ENCODE peak calls at places on chromosomes 5 and 9, in four cellular contexts. C is HepG2, S is K562, Q is SK-N-SH. I is an unnamed sample.

GRCh38 chr5:13708906-13709305 is 235.6 kb downstream of the DNAH5 start:
- DNase-seq in C (no peak), S (no peak), Q (no peak), I (no peak)

GRCh38 chr5:118354806-118355205 is 633.5 kb downstream of the DTWD2 start:
- DNase-seq in C (no peak), S (no peak), Q (no peak), I (no peak)

GRCh38 chr5:165161204-165161603 is 1655.8 kb downstream of the MAT2B start:
- DNase-seq in Q (no peak), S (no peak), C (no peak), I (peak)

GRCh38 chr9:134502261-134503211 is 139.1 kb upstream of the COL5A1 start:
- DNase-seq in Q (peak), S (peak), C (peak), I (no peak)

GRCh38 chr5:108636135-108636888 is 111.4 kb upstream of the FER start:
- DNase-seq in C (no peak), S (no peak), Q (no peak), I (no peak)

GRCh38 chr5:123156577-123157296 is 67.7 kb downstream of the PRDM6 start:
- DNase-seq in C (no peak), S (no peak), Q (no peak), I (no peak)

GRCh38 chr5:111689576-111689975 is 67.4 kb downstream of the NREP start:
- DNase-seq in Q (no peak), C (no peak), S (no peak), I (no peak)

GRCh38 chr5:143469125-143469524 is 65.6 kb upstream of the NR3C1 start:
- DNase-seq in S (peak), C (no peak), Q (no peak), I (no peak)

GRCh38 chr5:29079771-29080170 is 2041.4 kb upstream of the CDH9 start:
- DNase-seq in S (peak), C (no peak), Q (peak), I (peak)

GRCh38 chr5:61587120-61587519 is 255.1 kb downstream of the ZSWIM6 start:
- DNase-seq in C (no peak), Q (no peak), S (no peak), I (no peak)

GRCh38 chr9:15287309-15287708 is 19.7 kb downstream of the TTC39B start:
- DNase-seq in Q (no peak), S (no peak), C (no peak), I (no peak)

GRCh38 chr9:130198501-130199179 is 26.4 kb downstream of the NCS1 start:
- DNase-seq in S (no peak), C (no peak), Q (no peak), I (no peak)

GRCh38 chr5:62786099-62786498 is 207.5 kb downstream of the LRRC70 start:
- DNase-seq in S (no peak), Q (no peak), C (no peak), I (no peak)

DNA sequence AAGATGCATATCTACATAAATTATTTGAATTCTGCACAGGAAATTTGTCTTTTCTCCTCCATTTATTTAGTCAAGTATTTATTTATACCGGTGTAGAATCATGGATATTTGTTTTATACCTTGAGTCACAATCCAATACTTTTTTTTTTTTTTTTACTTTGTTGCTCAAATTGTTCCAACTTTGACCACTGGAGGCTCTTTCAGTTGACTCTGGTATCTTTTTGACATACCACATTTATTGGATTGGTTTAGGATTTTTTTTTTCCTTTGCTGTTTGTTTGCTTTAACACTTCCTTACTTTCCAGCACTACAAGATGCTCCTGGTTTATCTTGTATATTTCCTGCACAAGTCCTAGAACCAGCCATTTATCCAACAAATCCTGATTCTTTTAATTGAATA is 543.1 kb upstream of the RIOK2 start:
- DNase-seq in S (no peak), Q (no peak), C (no peak), I (no peak)
- TF ChIP-seq CTCF in S (no peak), Q (peak), C (no peak), I (no peak)

GRCh38 chr5:151651997-151652645 is 34.6 kb downstream of the SPARC start:
- DNase-seq in C (peak), S (peak), Q (peak), I (peak)
- TF ChIP-seq FOXJ3 in C (no peak), S (no peak), Q (no peak), I (no peak)

GRCh38 chr5:33299621-33300208 is 141.1 kb upstream of the TARS1 start:
- DNase-seq in C (no peak), Q (peak), S (no peak), I (no peak)
- TF ChIP-seq CTCF in C (peak), Q (peak), S (no peak), I (no peak)

DNA sequence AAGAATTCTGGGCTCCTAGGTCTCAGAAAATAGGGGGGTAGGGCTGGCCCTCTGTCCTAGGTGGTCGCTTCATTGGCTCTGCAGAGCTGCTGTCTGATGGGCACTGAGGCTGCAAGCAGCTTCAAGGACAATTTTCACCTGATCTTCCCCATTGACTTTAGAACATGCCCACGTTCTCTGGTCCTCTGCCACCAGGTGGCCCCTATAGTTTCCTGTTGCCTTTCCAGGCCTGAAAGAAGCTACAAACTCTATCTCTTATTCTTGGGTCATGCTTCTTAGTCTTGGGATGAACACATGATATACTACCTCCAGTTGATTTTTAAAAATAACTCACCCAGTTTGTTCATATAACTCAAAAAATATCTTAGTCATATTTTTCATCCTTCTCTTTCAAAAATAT is 26.3 kb downstream of the SPZ1 start:
- DNase-seq in S (peak), Q (peak), C (peak), I (peak)
- TF ChIP-seq FOXJ3 in S (no peak), Q (no peak), C (no peak), I (no peak)

GRCh38 chr9:128414461-128414860 is 6.2 kb upstream of the CERCAM start:
- DNase-seq in S (no peak), C (peak), Q (no peak), I (no peak)
- TF ChIP-seq CTCF in S (peak), C (peak), Q (no peak), I (no peak)

DNA sequence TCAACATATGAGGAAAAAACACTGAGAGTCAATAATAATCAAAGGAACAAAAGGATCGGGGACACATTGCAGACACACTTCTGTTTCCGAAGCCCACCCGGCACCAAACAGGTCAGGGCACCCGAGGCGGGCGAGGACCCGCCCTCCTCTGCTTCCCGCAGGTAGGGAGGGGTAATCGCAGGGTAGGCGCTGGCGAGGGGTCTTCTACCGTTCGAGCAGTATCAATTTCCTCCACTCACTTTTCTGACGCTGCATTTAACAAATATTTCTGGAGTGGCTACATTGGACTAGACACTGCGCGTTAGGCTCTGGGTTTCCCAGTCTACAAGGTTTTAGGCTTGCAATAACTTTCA is 1.3 kb downstream of the TXN start:
- DNase-seq in S (no peak), C (no peak), Q (peak), I (peak)
- TF ChIP-seq FOXJ3 in S (no peak), C (no peak), Q (no peak), I (no peak)

DNA sequence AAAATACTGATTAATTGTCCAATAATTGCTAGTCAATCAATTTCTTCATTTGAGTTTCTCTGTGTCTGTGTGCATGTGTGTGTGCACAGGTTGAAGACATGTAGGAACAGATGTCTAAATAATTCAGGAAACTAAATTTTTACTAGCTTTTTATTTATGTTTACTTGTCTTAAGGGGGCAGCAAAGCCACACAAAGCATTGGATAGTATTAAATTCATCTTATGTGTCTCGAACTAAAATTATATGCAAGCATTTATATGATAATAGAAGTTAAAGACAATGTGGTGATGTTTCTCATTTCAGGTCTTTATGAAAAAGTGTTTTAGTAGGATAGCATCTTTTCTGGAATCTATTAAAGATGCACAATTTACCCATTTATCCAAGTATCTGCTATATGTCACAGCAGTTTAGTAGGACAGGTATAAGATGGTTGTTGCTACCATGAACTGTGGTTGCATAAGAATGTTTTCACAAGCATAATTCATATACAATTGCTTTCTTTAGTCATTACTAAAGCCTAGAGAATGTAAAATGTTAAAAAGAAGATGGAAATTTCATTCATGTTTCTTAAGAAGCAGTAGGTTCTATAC is 784.6 kb upstream of the NUDT12 start:
- DNase-seq in S (no peak), C (no peak), Q (no peak), I (no peak)
- TF ChIP-seq CTCF in S (no peak), C (peak), Q (peak), I (no peak)

I was measured in WTC11.